ENCODE peak calls at places on chromosomes 6 and 20, in six cellular contexts. M is psoas muscle, C is T-helper 2 cell, H is NCI-H1092 treated with DMSO at 0.1 percent for 48 hours, S is H7, L is AG04450. V is an unnamed sample.

GRCh38 chr20:43530321-43531090 is 23.0 kb downstream of the L3MBTL1 start:
- DNase-seq in M (no peak), C (no peak), H (no peak), S (no peak), L (no peak), V (no peak)

GRCh38 chr6:141261016-141261671 is 871.6 kb upstream of the GJE1 start:
- DNase-seq in M (no peak), C (no peak), H (no peak), S (no peak), L (no peak), V (no peak)

GRCh38 chr6:132131351-132131750 is 180.2 kb upstream of the CCN2 start:
- DNase-seq in M (no peak), C (no peak), H (no peak), S (no peak), L (no peak), V (no peak)

GRCh38 chr6:130677312-130677711 is 149.9 kb upstream of the SMLR1 start:
- DNase-seq in M (no peak), C (no peak), H (no peak), S (no peak), L (no peak), V (no peak)

GRCh38 chr6:154427425-154427824 is 70.8 kb upstream of the IPCEF1 start:
- DNase-seq in M (no peak), C (no peak), H (no peak), S (no peak), L (no peak), V (no peak)

GRCh38 chr20:45176526-45176925 is 1.8 kb downstream of the PI3 start:
- DNase-seq in M (no peak), C (no peak), H (no peak), S (no peak), L (no peak), V (no peak)

GRCh38 chr20:45592574-45593189 is 13.6 kb upstream of the WFDC8 start:
- DNase-seq in M (no peak), C (no peak), H (peak; percentile 11), S (no peak), L (no peak), V (peak; percentile 43)

GRCh38 chr6:115221185-115221584 is 839.5 kb downstream of the FRK start:
- DNase-seq in M (no peak), C (no peak), H (no peak), S (peak; percentile 3), L (no peak), V (no peak)

GRCh38 chr6:29479560-29479959 is 8.2 kb downstream of the MAS1L start:
- DNase-seq in M (no peak), C (no peak), H (no peak), S (no peak), L (no peak), V (no peak)

GRCh38 chr20:34954905-34955231 is 738 bp downstream of the GSS start:
- DNase-seq in M (peak; percentile 50), C (no peak), H (peak; percentile 70), S (peak; percentile 48), L (no peak), V (peak; percentile 78)

V was measured in NCI-H146.